ENCODE peak calls at places on chromosomes 4 and X, in six cellular contexts. R is lower lobe of right lung; E is CD8-positive, alpha-beta T cell; M is CD4-positive, CD25-positive, alpha-beta regulatory T cell; Y is endothelial cell of umbilical vein; H is mammary epithelial cell. J is an unnamed sample.

GRCh38 chr4:88320780-88321373 is 36.5 kb upstream of the PPM1K start:
- DNase-seq in R (peak; percentile 51), E (peak; percentile 11), M (peak; percentile 17), Y (peak; percentile 4), H (no peak), J (peak; percentile 14)

GRCh38 chr4:106264331-106264728 is 51.7 kb downstream of the TBCK start:
- DNase-seq in R (no peak), E (no peak), M (no peak), Y (no peak), H (no peak), J (no peak)

GRCh38 chrX:41350976-41351569 is 17.1 kb downstream of the DDX3X start:
- DNase-seq in R (no peak), E (no peak), M (no peak), Y (peak; percentile 14), H (no peak), J (no peak)

GRCh38 chrX:29435396-29435795 is 780.0 kb upstream of the MAGEB2 start:
- DNase-seq in R (no peak), E (no peak), M (no peak), Y (peak; percentile 1), H (peak; percentile 23), J (no peak)

GRCh38 chr4:145679520-145679919 is 426 bp upstream of the C4orf51 start:
- DNase-seq in R (peak; percentile 61), E (no peak), M (no peak), Y (peak; percentile 66), H (peak; percentile 50), J (no peak)

GRCh38 chr4:24211821-24212220 is 322.0 kb upstream of the PPARGC1A start:
- DNase-seq in R (no peak), E (no peak), M (no peak), Y (no peak), H (no peak), J (no peak)

GRCh38 chr4:109735566-109736454 is 5.9 kb upstream of the PLA2G12A start:
- DNase-seq in R (no peak), E (no peak), M (no peak), Y (no peak), H (no peak), J (no peak)

GRCh38 chr4:41796545-41797210 is 48.2 kb upstream of the PHOX2B start:
- DNase-seq in R (no peak), E (no peak), M (no peak), Y (no peak), H (no peak), J (no peak)

GRCh38 chrX:152915541-152916241 is 17.8 kb downstream of the ZNF185 start:
- DNase-seq in R (no peak), E (no peak), M (no peak), Y (peak; percentile 16), H (peak; percentile 20), J (no peak)
- H3K27ac ChIP-seq in R (no peak overlapping the region), E (no peak overlapping the region), M (no peak overlapping the region), Y (no peak overlapping the region), H (no peak overlapping the region), J (no peak overlapping the region)

DNA sequence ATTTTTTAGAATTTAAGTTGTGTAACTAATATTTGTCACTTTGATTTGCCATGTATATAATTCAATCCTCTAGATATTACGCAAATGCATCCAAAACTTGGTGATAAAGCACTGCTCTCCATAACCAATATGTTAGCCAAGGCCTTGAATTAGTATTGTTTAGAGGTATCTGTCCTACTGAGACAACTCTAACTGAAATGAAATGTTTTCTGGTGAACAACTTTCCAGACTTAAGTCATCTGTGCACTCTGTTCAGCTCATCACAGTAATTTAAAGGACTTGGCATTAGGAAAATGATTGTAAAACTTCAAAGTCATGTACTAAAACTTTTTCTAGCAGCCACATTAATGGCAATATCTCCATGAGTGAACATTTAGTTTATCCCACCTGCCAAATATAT is 73.1 kb downstream of the HPGD start:
- DNase-seq in R (no peak), E (no peak), M (no peak), Y (no peak), H (no peak), J (no peak)
- H3K27ac ChIP-seq in R (no peak overlapping the region), E (no peak overlapping the region), M (no peak overlapping the region), Y (no peak overlapping the region), H (no peak overlapping the region), J (no peak overlapping the region)

GRCh38 chrX:13790206-13791131 is 26.4 kb downstream of the GPM6B start:
- DNase-seq in R (no peak), E (no peak), M (no peak), Y (no peak), H (no peak), J (no peak)

GRCh38 chrX:13791145-13791544 is 25.7 kb downstream of the GPM6B start:
- DNase-seq in R (no peak), E (no peak), M (no peak), Y (no peak), H (no peak), J (no peak)

GRCh38 chrX:13793897-13794296 is 23.0 kb downstream of the GPM6B start:
- DNase-seq in R (no peak), E (no peak), M (no peak), Y (no peak), H (no peak), J (no peak)

GRCh38 chrX:13794417-13794816 is 22.5 kb downstream of the GPM6B start:
- DNase-seq in R (no peak), E (no peak), M (no peak), Y (no peak), H (no peak), J (no peak)

DNA sequence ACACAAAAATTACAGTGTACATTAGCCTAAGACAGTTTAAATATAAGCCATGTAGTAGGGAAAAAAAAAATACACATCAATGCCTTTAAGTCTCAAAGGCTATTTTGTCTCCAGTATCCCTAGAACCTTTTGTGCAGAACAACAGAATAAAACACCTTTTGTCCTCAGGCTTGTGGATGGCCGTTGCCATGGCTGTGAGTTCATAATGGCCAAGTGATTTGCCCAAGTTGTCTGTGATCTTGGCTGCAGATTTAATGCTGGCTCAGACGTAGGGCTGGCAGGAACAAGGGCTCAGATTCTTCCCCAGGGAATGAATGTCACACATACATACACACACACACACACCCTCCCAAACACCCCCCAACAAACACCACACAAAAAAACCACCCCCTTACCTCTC is 25.3 kb downstream of the GPM6B start:
- DNase-seq in R (no peak), E (no peak), M (no peak), Y (no peak), H (peak; percentile 11), J (no peak)
- H3K27ac ChIP-seq in R (peak overlapping the region; percentile 4), E (no peak overlapping the region), M (no peak overlapping the region), Y (no peak overlapping the region), H (peak overlapping the region; percentile 46), J (no peak overlapping the region)

DNA sequence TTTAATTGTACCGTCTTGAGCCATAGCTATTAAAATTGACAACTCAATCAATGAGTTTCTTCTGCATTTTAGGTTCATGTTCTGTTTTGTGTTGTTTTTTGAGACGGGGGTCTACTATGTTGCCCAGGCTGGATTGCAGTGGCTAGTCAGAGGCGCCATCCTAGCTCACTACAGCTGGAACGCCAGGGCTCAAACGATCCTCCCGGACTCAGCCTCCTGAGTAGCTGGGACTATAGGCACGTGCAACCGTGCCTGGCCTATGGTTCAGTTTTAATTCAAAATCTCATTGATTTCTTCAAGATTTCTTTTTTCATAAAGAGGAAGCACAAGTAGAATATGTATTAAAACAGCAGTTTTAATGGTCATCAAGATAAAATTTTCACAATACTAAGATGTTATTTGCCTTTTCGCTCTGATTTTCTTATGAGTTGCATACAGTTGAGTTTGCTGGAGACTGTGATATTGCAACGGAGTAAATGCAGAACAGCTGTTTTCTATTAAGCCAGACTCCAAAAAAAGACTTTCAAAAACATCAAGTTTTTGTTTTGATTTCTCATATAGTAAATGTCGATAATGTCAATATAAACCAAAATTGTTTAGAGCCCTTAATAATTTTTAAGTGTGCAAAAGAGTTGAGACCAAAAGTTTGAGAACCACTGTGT is 1.1 kb upstream of the STX18 start:
- DNase-seq in R (no peak), E (no peak), M (no peak), Y (no peak), H (peak; percentile 5), J (no peak)
- H3K27ac ChIP-seq in R (no peak overlapping the region), E (peak overlapping the region; percentile 68), M (peak overlapping the region; percentile 79), Y (no peak overlapping the region), H (no peak overlapping the region), J (peak overlapping the region; percentile 77)

DNA sequence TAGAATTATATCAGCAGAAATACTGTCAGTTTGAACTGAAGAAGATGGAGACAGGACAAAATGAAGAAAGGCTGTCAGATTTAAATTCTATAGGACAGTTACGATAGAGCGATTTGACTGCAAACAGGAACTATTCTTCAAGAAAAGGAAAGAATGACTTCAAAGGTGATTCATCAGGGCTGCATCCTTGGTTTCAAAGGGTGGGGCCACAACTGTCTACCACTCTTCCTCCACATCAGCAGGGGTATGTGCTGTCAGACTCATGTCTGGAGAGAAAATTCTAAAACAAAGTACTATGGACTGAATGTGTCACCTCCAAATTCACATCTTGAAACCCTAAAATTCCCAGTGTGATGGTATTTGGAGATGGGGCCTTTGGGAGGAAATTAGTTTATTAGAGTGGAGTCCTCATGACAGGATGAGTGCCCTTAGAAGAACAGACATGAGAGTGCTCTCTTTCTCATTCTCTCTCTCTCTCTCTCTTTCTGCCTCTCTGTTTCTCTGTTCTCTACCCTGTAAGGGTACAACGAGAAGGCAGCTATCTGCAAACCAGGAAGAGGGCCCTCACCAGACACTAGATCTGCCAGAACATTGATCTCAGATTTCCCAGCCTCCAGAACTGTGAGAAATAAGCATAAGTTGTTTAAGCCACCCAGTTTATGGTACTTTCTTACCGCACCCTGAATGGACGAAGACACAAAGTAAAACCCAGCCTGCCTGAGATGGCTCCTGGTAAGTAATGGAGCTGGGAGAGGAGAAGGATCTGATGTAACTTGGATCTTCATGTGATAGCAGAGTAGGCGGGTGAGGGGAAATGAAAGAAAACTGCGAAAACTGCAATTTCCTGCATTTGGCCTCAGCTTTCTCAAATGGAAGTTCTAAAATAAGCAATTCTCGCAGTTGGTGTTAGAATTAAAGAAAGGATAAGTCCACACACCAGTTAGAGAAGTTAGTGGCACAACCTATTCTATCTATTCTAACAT is 8.9 kb upstream of the CDS1 start:
- DNase-seq in R (no peak), E (no peak), M (no peak), Y (no peak), H (peak; percentile 60), J (no peak)
- H3K27ac ChIP-seq in R (peak overlapping the region; percentile 15), E (no peak overlapping the region), M (no peak overlapping the region), Y (no peak overlapping the region), H (no peak overlapping the region), J (no peak overlapping the region)

DNA sequence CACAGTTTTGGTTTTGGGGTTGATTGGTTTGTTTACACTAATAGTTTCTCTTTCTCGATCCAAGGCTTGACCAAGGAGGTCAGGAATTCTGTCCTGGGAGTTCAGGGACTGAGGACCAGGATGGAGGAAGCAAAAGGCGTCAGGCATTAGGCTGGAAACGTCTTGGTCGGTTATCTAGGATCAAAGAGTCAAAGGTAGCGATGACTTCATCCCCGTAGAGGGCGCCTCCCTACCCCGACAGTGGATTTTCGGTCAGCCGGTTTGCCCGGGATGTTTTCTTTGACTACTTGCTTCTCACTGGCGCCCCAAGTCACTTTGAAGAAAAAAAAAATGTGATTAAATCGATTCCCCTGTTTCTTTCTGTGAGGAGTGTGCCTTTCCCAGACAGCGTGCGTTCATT is 985 bp upstream of the FHDC1 start:
- DNase-seq in R (peak; percentile 49), E (no peak), M (no peak), Y (no peak), H (no peak), J (no peak)
- H3K27ac ChIP-seq in R (peak overlapping the region; percentile 77), E (no peak overlapping the region), M (no peak overlapping the region), Y (no peak overlapping the region), H (no peak overlapping the region), J (no peak overlapping the region)

DNA sequence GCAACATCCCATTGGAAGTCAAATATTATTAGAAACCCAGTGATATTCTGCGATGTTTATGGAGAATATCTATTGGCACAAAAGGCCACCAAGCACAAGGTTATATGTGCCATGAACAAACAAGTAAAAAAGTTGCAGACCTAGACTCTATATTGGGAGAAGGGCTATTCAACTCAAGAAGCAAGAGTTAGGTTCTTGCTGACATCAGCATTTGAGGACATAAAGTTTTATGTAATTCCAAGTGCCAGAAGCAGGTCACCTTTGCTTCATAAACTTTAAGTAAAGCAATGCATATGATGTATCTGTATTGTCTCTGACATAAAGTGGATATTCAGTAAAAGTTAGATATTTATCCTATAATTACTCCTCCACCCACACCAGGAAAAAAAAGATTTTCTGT is 71.1 kb downstream of the MAGEB10 start:
- DNase-seq in R (no peak), E (no peak), M (no peak), Y (no peak), H (no peak), J (no peak)
- H3K27ac ChIP-seq in R (no peak overlapping the region), E (no peak overlapping the region), M (no peak overlapping the region), Y (no peak overlapping the region), H (no peak overlapping the region), J (no peak overlapping the region)

J was measured in naive thymus-derived CD4-positive, alpha-beta T cell.